ENCODE peak calls at places on chromosomes 3 and 15, in four cellular contexts. B is GM12878, M is HepG2, N is K562. X is an unnamed sample.

GRCh38 chr15:57184502-57184901 is 191.8 kb upstream of the CGNL1 start:
- DNase-seq in B (no peak), M (no peak), N (no peak), X (no peak)

GRCh38 chr15:29410342-29410741 is 140.7 kb upstream of the NSMCE3 start:
- DNase-seq in M (no peak), N (no peak), B (no peak), X (peak)

GRCh38 chr3:175728566-175728965 is 869.4 kb downstream of the NAALADL2 start:
- DNase-seq in N (no peak), B (no peak), M (no peak), X (no peak)

GRCh38 chr3:43922374-43922773 is 231.6 kb downstream of the ABHD5 start:
- DNase-seq in N (no peak), M (no peak), B (no peak), X (no peak)

GRCh38 chr15:90471769-90472168 is 58.0 kb upstream of the CRTC3 start:
- DNase-seq in M (no peak), B (no peak), N (no peak), X (no peak)

GRCh38 chr3:154122096-154122911 is 1.1 kb downstream of the ARHGEF26 start:
- DNase-seq in M (no peak), N (no peak), B (no peak), X (peak)

GRCh38 chr15:91562698-91563097 is 290.8 kb upstream of the SLCO3A1 start:
- DNase-seq in M (no peak), B (no peak), N (no peak), X (no peak)

GRCh38 chr15:62732078-62732477 is 310.5 kb upstream of the TPM1 start:
- DNase-seq in M (no peak), N (no peak), B (no peak), X (no peak)

GRCh38 chr3:161372321-161373260 is 1.3 kb upstream of the SPTSSB start:
- DNase-seq in B (no peak), M (no peak), N (no peak), X (peak)

GRCh38 chr3:146019508-146019907 is 141.5 kb downstream of the PLOD2 start:
- DNase-seq in N (no peak), M (no peak), B (no peak), X (no peak)

GRCh38 chr15:45221967-45222366 is 30.1 kb upstream of the SLC28A2 start:
- DNase-seq in M (no peak), N (no peak), B (no peak), X (no peak)

GRCh38 chr3:184143327-184143726 is 8.2 kb downstream of the EIF2B5 start:
- DNase-seq in N (no peak), B (no peak), M (no peak), X (no peak)

GRCh38 chr3:141261472-141262171 is 30.0 kb downstream of the PXYLP1 start:
- DNase-seq in N (no peak), M (no peak), B (no peak), X (no peak)

GRCh38 chr3:141257971-141258370 is 26.3 kb downstream of the PXYLP1 start:
- DNase-seq in M (no peak), N (no peak), B (no peak), X (no peak)

GRCh38 chr3:141255864-141256263 is 24.2 kb downstream of the PXYLP1 start:
- DNase-seq in B (no peak), M (peak), N (peak), X (peak)

GRCh38 chr3:141262306-141262705 is 30.7 kb downstream of the PXYLP1 start:
- DNase-seq in M (no peak), N (no peak), B (no peak), X (no peak)

DNA sequence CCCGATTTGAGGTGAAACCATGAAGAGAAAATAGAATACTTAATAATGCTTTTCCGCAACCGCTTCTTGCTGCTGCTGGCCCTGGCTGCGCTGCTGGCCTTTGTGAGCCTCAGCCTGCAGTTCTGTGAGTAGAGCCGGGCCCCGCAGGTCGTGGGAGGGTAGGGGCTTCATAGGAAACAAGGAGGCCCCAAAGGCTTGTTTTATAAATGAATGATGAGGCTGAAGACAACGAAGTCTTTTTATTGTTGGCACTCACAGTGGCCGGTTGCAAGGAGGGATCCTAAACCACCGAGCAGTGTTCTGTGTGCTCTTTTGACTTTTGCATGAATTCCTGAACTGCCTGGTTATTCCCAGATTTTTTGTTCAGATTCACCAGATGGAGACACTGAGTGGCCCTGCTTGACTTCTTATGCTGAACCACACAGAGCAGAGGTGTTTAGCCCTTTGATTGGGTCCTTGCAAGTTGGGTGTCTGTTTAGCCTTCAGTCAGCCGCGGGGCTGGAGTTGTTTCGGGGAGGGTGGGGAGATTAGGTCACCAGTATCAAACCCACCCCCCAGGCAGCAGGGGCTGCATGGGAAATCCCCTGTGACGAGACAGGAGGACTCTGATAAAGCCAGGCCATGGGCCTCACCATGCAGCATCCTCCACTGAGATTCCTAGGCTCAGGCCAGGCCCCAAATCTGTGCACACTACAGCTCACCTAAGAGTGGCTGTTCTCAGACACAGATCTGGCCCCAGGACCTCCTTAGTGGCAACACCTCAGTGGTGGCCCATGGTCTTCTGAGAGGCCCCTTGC is 28.7 kb downstream of the PXYLP1 start:
- DNase-seq in N (no peak), B (no peak), M (no peak), X (no peak)
- TF ChIP-seq CTCF in N (no peak), B (no peak), M (no peak), X (no peak)

GRCh38 chr3:45205126-45205525 is 21.0 kb downstream of the TMEM158 start:
- DNase-seq in N (no peak), M (no peak), B (no peak), X (no peak)

GRCh38 chr3:45204136-45204535 is 22.0 kb downstream of the TMEM158 start:
- DNase-seq in B (no peak), M (no peak), N (no peak), X (no peak)

GRCh38 chr3:45198264-45199260 is 27.5 kb downstream of the TMEM158 start:
- DNase-seq in M (no peak), N (no peak), B (no peak), X (no peak)

GRCh38 chr3:45194791-45195190 is 31.3 kb downstream of the TMEM158 start:
- DNase-seq in B (no peak), M (no peak), N (no peak), X (no peak)

DNA sequence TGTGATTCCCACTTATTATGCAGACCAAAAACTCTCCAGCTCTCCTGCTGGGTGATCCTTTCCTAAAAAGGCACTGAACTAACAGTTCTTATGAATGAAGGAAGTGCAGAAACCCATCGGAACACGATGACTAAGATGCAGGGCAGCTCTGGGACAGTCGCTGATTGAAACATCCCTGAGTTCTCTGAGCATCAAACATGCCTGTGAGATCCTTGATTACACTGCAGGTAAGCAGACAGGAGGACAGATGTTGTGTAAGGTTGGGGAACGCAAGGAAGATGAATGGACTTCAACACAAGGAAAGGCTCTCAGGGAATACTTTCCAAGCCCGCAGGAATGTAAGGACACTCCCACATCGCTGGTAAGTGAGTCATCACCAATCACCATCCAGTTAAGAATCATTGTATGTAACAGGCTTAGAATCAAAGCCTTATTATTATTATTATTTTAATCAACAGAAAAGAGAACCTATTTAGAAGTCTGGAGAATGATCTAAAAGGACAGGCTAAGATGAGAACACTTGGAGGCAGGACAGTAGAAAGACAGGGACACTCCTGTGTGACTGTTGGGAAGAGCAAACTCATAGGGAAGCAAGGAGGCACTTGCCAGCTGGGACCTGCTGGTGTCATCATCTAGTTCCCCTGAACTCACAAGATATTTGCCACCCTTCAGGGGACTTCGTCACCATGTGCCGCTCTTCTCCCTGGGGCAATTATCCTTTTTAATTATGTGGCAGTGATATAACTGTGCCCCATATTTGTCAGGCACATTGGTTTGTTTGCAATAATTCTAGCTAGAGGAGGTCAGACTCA is 26.0 kb downstream of the TMEM158 start:
- DNase-seq in B (no peak), N (no peak), M (peak), X (no peak)
- TF ChIP-seq CBFB in B (no peak), N (no peak), M (no peak), X (no peak)

GRCh38 chr15:87628311-87628710 is 628.2 kb downstream of the NTRK3 start:
- DNase-seq in M (no peak), N (no peak), B (no peak), X (no peak)
- TF ChIP-seq USF2 in M (no peak), N (no peak), B (no peak), X (no peak)

GRCh38 chr3:72998489-72998888 is 1.9 kb downstream of the PPP4R2 start:
- DNase-seq in N (no peak), B (no peak), M (no peak), X (no peak)

GRCh38 chr3:72996121-72996472 is 514 bp upstream of the PPP4R2 start:
- DNase-seq in B (no peak), M (no peak), N (no peak), X (no peak)

GRCh38 chr3:72995337-72995736 is 1.3 kb upstream of the PPP4R2 start:
- DNase-seq in M (no peak), B (no peak), N (no peak), X (no peak)

GRCh38 chr3:72996473-72997333 is at the start of gene PPP4R2:
- DNase-seq in N (peak), B (peak), M (peak), X (peak)

DNA sequence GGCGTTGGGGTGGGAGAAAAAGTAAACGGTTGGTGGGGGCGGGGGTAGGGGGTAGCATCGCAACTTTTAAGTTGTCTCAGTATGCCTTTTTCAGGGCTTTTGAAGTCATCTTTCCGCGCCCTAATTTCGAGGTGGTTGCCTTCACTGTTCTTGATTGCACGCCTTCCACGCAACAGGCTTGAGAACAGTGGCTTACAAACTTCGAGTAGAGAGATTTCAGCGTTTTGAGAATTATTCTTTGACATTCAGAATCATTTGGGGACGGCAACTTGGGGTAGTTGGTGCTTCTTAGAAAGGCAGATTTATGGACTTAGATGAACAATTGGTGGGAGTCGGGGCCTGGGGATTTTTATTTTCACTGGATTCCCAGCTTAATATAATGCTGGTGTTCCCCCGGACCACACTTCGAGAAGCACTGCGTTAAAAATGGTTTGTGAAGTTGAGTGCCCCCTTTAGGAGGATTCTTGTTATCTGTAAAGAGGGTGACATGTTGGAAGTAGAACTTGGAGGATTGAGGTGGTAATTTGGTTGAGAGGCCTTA is 880 bp downstream of the PPP4R2 start:
- DNase-seq in B (no peak), M (peak), N (peak), X (no peak)
- TF ChIP-seq CTCF in B (peak), M (peak), N (peak), X (no peak)

GRCh38 chr3:12430086-12430485 is 54.2 kb upstream of the TSEN2 start:
- DNase-seq in N (no peak), B (no peak), M (no peak), X (no peak)
- TF ChIP-seq CBFB in N (no peak), B (no peak), M (no peak), X (no peak)

DNA sequence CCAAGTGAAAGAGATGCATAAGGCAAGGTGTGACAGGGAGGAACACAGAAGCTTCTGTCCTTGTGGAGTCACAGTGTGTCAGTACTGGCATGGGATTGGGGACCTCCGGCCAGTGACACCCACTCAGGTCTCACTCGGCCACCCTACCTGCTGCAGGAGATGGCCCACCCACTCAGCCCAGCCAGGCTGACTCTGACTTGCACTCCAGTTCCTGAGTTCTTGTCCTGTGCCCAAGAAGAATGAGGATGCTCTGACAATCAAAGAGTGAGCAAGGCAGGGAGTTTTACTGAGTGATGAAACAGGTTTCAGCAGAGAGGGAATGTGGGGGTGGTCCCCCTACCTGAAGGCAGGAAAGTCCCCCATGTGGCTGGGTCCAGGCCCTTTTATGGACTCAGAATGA is 50.9 kb downstream of the PCNP start:
- DNase-seq in B (no peak), M (no peak), N (no peak), X (no peak)
- TF ChIP-seq USF2 in B (no peak), M (no peak), N (no peak), X (no peak)

GRCh38 chr3:40847571-40847992 is 322.8 kb downstream of the ZNF621 start:
- DNase-seq in N (no peak), B (no peak), M (peak), X (peak)
- TF ChIP-seq CTCF in N (no peak), B (no peak), M (peak), X (no peak)

GRCh38 chr3:8767181-8767666 is 2.2 kb downstream of the OXTR start:
- DNase-seq in N (no peak), M (no peak), B (no peak), X (no peak)

GRCh38 chr3:8766148-8766547 is 3.3 kb downstream of the OXTR start:
- DNase-seq in B (no peak), N (no peak), M (no peak), X (no peak)

GRCh38 chr3:8769088-8769822 is at the start of gene OXTR:
- DNase-seq in N (peak), B (no peak), M (peak), X (peak)

GRCh38 chr3:8768364-8769087 is 887 bp downstream of the OXTR start:
- DNase-seq in B (no peak), M (no peak), N (no peak), X (peak)

DNA sequence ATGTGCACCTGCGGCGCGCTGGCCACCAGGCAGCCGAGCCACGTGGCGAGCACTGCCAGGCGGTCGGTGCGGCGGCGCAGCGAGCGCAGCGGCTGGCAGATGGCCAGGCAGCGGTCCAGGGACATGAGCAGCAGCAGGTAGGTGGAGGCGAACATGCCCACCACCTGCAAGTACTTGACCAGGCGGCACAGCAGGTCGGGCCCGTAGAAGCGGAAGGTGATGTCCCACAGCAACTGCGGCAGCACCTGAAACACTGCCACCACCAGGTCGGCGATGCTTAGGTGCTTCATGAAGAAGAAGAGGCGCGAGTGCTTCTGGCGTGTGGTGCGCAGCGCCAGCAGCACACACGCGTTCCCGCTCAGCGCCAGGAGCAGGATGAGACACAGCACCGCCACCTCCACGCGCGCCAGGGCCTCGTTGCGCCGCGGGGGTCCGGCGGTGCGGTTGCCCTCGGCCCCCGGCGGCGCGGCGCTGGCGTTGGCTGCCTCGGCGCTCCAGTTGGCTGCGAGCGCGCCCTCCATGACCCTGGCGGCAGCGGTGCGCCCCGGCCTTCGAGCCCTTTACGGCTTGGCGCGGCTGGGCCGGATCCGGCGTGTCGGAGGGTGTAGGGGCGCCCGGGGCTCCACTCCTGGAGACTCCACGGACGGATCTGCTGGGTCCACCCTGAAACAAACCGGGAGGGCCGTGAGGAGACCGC is 1.6 kb downstream of the OXTR start:
- DNase-seq in B (no peak), M (peak), N (no peak), X (peak)
- TF ChIP-seq CBFB in B (no peak), M (peak), N (no peak), X (no peak)

GRCh38 chr15:88209111-88209510 is 47.4 kb downstream of the NTRK3 start:
- DNase-seq in M (no peak), B (no peak), N (no peak), X (no peak)
- TF ChIP-seq USF2 in M (no peak), B (no peak), N (no peak), X (no peak)